ENCODE peak calls at places on chromosomes 16 and 17, in four cellular contexts. G, V, M and D are unnamed samples.

GRCh38 chr17:79840204-79840988 is 1.2 kb upstream of the CBX4 start:
- DNase-seq in M (peak; percentile 86), V (peak; percentile 80), G (no peak), D (peak; percentile 90)

GRCh38 chr17:68794636-68795503 is 160.3 kb downstream of the ABCA8 start:
- DNase-seq in M (peak; percentile 54), V (no peak), G (no peak), D (no peak)

GRCh38 chr17:70336411-70336810 is 167.1 kb downstream of the KCNJ2 start:
- DNase-seq in M (no peak), V (no peak), G (no peak), D (no peak)

GRCh38 chr17:28279411-28279810 is 39.6 kb upstream of the TMEM97 start:
- DNase-seq in M (no peak), G (no peak), V (no peak), D (no peak)

GRCh38 chr17:42275527-42276358 is 448 bp downstream of the STAT5B start:
- DNase-seq in G (peak; percentile 13), V (no peak), M (peak; percentile 74), D (no peak)

GRCh38 chr16:71440669-71441347 is 1.0 kb downstream of the TLE7 start:
- DNase-seq in V (no peak), M (no peak), G (no peak), D (no peak)

GRCh38 chr16:10965440-10966039 is 21.2 kb downstream of the CLEC16A start:
- DNase-seq in G (no peak), M (no peak), V (no peak), D (no peak)

GRCh38 chr17:19003966-19004600 is 481 bp downstream of the FAM83G start:
- DNase-seq in V (peak; percentile 73), M (peak; percentile 57), G (peak; percentile 75), D (peak; percentile 83)

GRCh38 chr17:40646791-40647548 is 648 bp downstream of the SMARCE1 start:
- DNase-seq in V (no peak), G (peak; percentile 21), M (no peak), D (peak; percentile 32)

DNA sequence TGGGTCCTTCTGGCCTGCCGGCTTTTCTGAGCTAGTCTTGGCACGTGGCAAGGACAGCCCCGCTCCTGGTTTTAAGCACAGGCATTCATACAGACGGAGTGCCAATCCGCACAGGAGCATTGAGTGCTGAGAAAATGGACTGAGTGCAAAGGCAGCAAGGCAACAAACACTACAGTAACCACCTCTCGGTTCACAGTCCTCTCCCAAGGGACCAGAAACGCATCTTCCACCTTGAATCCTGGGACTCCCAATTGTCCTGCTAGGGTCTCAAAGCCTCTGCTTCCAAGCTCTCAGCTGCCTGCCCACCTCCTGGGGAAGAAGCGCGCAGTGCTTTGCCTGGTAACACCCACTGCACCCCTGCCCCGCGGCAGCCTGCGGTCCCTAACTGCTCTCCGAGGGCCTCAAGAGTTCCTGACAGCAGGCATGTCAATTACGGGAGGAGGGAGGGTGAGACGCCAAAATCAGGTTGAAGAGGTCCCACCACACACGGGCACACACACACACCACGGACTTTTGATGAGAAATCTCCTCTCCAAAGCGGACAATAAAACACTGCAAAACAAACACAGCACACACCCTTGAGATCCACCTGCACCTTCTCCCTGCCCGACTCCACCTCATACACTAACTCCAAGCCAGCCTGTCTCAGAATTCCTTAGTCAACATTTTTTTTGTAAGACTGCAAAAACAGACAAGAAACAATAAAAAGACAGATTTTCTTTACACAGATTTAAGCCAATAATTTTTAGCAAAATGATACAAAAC is 15.0 kb downstream of the SLC16A3 start:
- DNase-seq in G (no peak), V (no peak), M (no peak), D (no peak)
- H3K36me3 ChIP-seq in G (peaks cover 66% of the 10 kb centered on the region), V (peaks cover 68% of the 10 kb centered on the region), M (no peaks in the 10 kb centered on the region), D (peaks cover 7% of the 10 kb centered on the region)

DNA sequence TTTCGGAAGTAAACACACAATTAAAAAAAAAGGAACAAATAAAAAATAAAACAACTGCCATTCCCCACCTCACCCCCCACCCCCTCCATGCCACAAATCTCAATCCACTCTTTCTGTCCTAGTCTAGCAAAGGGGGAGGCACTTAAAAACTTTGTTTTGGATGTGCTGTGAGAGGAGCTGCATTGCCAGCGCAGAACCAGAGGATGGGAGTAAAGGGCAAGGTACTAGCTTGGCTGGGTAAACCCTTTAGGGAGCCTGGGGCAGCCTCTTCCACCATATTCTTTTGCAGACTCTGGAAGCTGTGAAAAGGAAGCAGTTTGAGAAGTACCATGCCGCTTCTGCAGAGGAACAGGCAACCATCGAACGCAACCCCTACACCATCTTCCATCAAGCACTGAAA is 1.4 kb downstream of the MRPS7 start:
- DNase-seq in M (no peak), G (no peak), V (no peak), D (no peak)
- H3K4me3 ChIP-seq in M (no peak overlapping the region), G (no peak overlapping the region), V (peak overlapping the region; percentile 88), D (no peak overlapping the region)

DNA sequence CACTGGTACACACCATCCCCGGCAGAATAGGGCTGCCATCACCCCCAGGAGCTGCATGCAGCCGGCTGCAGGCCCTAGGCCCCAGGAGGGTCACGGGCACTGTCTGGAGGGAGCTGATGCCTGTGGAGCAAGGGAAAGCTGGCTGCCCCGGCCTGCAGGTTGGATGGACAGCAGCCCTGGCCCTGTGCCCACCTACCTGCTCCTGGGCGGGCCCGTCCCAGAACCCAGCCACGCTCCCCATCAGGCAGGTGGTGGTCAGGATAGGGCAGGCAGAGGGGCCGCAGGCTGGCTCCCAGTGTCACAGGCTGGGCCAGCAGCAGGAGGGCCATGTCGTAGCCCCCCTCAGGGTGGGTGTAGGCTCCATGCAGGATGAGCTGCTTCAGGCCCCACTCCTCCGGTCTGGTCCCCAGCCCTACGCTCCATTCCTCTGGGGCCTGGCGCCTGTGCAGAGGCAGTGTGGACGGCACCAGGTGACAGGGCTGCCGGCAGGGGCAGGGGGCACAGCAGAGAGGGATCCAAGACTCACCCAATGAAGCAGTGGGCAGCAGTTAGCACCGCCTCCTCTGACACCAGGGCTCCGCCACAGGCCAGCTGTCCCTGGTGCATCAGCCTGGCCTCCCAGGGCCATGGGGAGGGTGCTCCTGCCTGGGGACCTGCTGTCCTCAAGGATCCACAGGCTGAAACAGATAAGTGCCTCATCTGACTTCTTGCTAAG is 4.0 kb downstream of the PRSS53 start:
- DNase-seq in G (no peak), M (no peak), V (no peak), D (no peak)
- H3K36me3 ChIP-seq in G (peaks cover 28% of the 10 kb centered on the region), M (no peaks in the 10 kb centered on the region), V (peaks cover 57% of the 10 kb centered on the region), D (peaks cover 96% of the 10 kb centered on the region)

GRCh38 chr16:3113765-3114479 is 1.5 kb downstream of the ZNF205 start:
- DNase-seq in V (no peak), G (no peak), M (no peak), D (peak; percentile 24)
- H3K4me3 ChIP-seq in V (peak overlapping the region; percentile 84), G (no peak overlapping the region), M (peak overlapping the region; percentile 66), D (peak overlapping the region; percentile 66)